ENCODE peak calls at places on chromosome 6, in five cellular contexts. E is tibial nerve, I is A549, L is GM12878, B is colonic mucosa. Z is an unnamed sample. For H3K4me1, the result is how much of the 10 kb centered on the place peaks cover.

GRCh38 chr6:98024359-98024758 is 741.3 kb upstream of the MMS22L start:
- DNase-seq in E (no peak), I (no peak), L (no peak), B (no peak), Z (no peak)

GRCh38 chr6:11368264-11368663 is 135.8 kb upstream of the NEDD9 start:
- DNase-seq in E (no peak), I (no peak), L (no peak), B (no peak), Z (no peak)

GRCh38 chr6:149074832-149075258 is 242.7 kb upstream of the TAB2 start:
- DNase-seq in E (no peak), I (no peak), L (no peak), B (no peak), Z (no peak)

GRCh38 chr6:20038805-20039204 is 173.5 kb downstream of the MBOAT1 start:
- DNase-seq in E (no peak), I (no peak), L (no peak), B (no peak), Z (no peak)

GRCh38 chr6:110180228-110181008 is at the start of gene CDC40:
- DNase-seq in E (peak), I (peak), L (no peak), B (peak), Z (peak)

GRCh38 chr6:97085772-97086171 is 161.2 kb downstream of the KLHL32 start:
- DNase-seq in E (no peak), I (no peak), L (no peak), B (no peak), Z (no peak)

GRCh38 chr6:5337573-5337972 is 76.3 kb downstream of the FARS2 start:
- DNase-seq in E (no peak), I (no peak), L (no peak), B (no peak), Z (no peak)

GRCh38 chr6:39048481-39049399 is at the start of gene GLP1R:
- DNase-seq in E (no peak), I (no peak), L (no peak), B (no peak), Z (no peak)

GRCh38 chr6:28399370-28400121 is at the start of gene ZSCAN12:
- DNase-seq in E (peak), I (peak), L (peak), B (peak), Z (peak)

GRCh38 chr6:37919417-37920157 is 100.1 kb downstream of the ZFAND3 start:
- DNase-seq in E (no peak), I (no peak), L (no peak), B (no peak), Z (no peak)

GRCh38 chr6:154447929-154448328 is 62.6 kb downstream of the CNKSR3 start:
- DNase-seq in E (no peak), I (no peak), L (no peak), B (no peak), Z (no peak)

GRCh38 chr6:109406196-109406595 is 23.9 kb upstream of the CD164 start:
- DNase-seq in E (no peak), I (no peak), L (no peak), B (no peak), Z (no peak)

GRCh38 chr6:16154904-16155303 is 26.0 kb downstream of the MYLIP start:
- DNase-seq in E (no peak), I (no peak), L (no peak), B (no peak), Z (peak)

GRCh38 chr6:148572676-148573335 is 174.0 kb upstream of the UST start:
- DNase-seq in E (no peak), I (no peak), L (no peak), B (no peak), Z (no peak)

GRCh38 chr6:63663147-63663877 is 27.7 kb downstream of the PHF3 start:
- DNase-seq in E (no peak), I (no peak), L (no peak), B (no peak), Z (no peak)

GRCh38 chr6:110524305-110524704 is 47.9 kb upstream of the SLC22A16 start:
- DNase-seq in E (no peak), I (no peak), L (no peak), B (no peak), Z (no peak)

GRCh38 chr6:157980288-157981131 is 1.2 kb upstream of the SYNJ2 start:
- DNase-seq in E (no peak), I (no peak), L (no peak), B (no peak), Z (no peak)
- H3K4me1 ChIP-seq in E (under half), I (under half), L (under half), B (under half), Z (under half)

GRCh38 chr6:130969807-130970491 is 93.1 kb downstream of the EPB41L2 start:
- DNase-seq in E (no peak), I (no peak), L (no peak), B (no peak), Z (no peak)
- H3K27ac ChIP-seq in E (peak), I (peak), L (no peak), B (no peak), Z (peak)

DNA sequence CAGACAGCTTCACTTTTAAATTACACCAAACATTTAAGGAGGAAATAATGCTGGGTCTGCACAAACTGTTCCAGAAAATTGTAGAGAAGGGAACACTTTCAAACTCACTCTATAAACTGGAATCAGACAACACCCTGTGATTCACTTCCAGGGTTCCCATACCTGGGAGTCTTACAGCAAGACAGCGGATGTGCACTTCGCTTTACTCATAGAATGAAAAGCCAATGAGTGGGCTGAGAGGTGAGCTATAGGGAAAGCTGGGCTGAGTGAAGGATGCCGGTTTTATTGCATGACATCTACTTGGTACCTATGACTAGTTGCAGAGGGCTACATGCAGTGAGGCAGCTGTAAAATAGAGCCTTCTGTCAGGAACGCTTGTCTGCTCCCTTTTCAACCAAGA is 152.1 kb downstream of the FNDC1 start:
- DNase-seq in E (no peak), I (no peak), L (no peak), B (no peak), Z (no peak)
- H3K4me1 ChIP-seq in E (under half), I (under half), L (under half), B (under half), Z (under half)

GRCh38 chr6:82263916-82264315 is 16.4 kb upstream of the IBTK start:
- DNase-seq in E (no peak), I (no peak), L (no peak), B (no peak), Z (no peak)

GRCh38 chr6:82264321-82264720 is 16.8 kb upstream of the IBTK start:
- DNase-seq in E (no peak), I (no peak), L (no peak), B (no peak), Z (no peak)

GRCh38 chr6:82264824-82265223 is 17.3 kb upstream of the IBTK start:
- DNase-seq in E (no peak), I (no peak), L (no peak), B (no peak), Z (no peak)

GRCh38 chr6:82259389-82259788 is 11.8 kb upstream of the IBTK start:
- DNase-seq in E (no peak), I (no peak), L (no peak), B (no peak), Z (no peak)

GRCh38 chr6:82260890-82261732 is 13.6 kb upstream of the IBTK start:
- DNase-seq in E (no peak), I (no peak), L (no peak), B (no peak), Z (no peak)
- H3K27ac ChIP-seq in E (no peak), I (peak), L (no peak), B (no peak), Z (no peak)